ENCODE peak calls at places on chromosomes 12 and 14, in ten cellular contexts. O is AG09309, W is dorsolateral prefrontal cortex, F is fibroblast of lung, G is cardiac muscle cell, Y is fibroblast of pulmonary artery, D is heart left ventricle, P is stomach, R is fibroblast of mammary gland, T is fibroblast of the aortic adventitia. X is an unnamed sample.

GRCh38 chr12:112112423-112113132 is 4.0 kb upstream of the NAA25 start:
- DNase-seq in O (no peak), T (no peak), Y (no peak), G (no peak), D (no peak), R (no peak), W (no peak), P (peak), F (no peak), X (no peak)

GRCh38 chr12:4293942-4294505 is 20.5 kb downstream of the CCND2 start:
- DNase-seq in D (no peak), F (no peak), G (no peak), R (no peak), O (no peak), T (no peak), W (no peak), P (no peak), Y (no peak), X (no peak)

GRCh38 chr12:127300753-127301152 is 966.2 kb upstream of the TMEM132C start:
- DNase-seq in G (no peak), O (no peak), W (no peak), F (no peak), P (no peak), D (no peak), Y (no peak), R (no peak), T (no peak), X (peak)

GRCh38 chr12:71333418-71333817 is 106.2 kb upstream of the LGR5 start:
- DNase-seq in O (no peak), T (no peak), Y (no peak), R (no peak), P (no peak), F (no peak), D (no peak), W (no peak), G (no peak), X (no peak)

GRCh38 chr14:61525293-61526011 is 169.9 kb upstream of the HIF1A start:
- DNase-seq in D (peak), Y (peak), T (peak), R (peak), W (no peak), P (peak), O (peak), G (peak), F (peak), X (no peak)

GRCh38 chr12:63795032-63795687 is 15.5 kb downstream of the RXYLT1 start:
- DNase-seq in F (no peak), O (no peak), Y (no peak), P (no peak), R (no peak), G (no peak), T (no peak), D (no peak), W (no peak), X (no peak)

GRCh38 chr14:89422181-89422951 is 5.3 kb upstream of the FOXN3 start:
- DNase-seq in R (no peak), W (no peak), O (no peak), D (no peak), P (peak), Y (peak), F (no peak), T (peak), G (peak), X (peak)

GRCh38 chr12:6843118-6843902 is 2.6 kb downstream of the GNB3 start:
- DNase-seq in R (no peak), G (no peak), Y (no peak), P (no peak), D (no peak), T (no peak), O (no peak), W (no peak), F (no peak), X (peak)

GRCh38 chr12:122130150-122130549 is 43.9 kb downstream of the IL31 start:
- DNase-seq in T (peak), F (peak), R (peak), P (no peak), G (no peak), Y (no peak), W (no peak), D (peak), O (no peak), X (no peak)

GRCh38 chr12:86914716-86915115 is 658.5 kb upstream of the MGAT4C start:
- DNase-seq in D (no peak), P (no peak), O (no peak), F (peak), Y (peak), G (peak), T (peak), R (peak), W (no peak), X (peak)

GRCh38 chr12:52992699-52993557 is 13.3 kb upstream of the EIF4B start:
- DNase-seq in D (no peak), T (peak), R (peak), W (no peak), P (peak), O (no peak), F (peak), Y (peak), G (peak), X (peak)

GRCh38 chr12:57517187-57517586 is 3.1 kb downstream of the DDIT3 start:
- DNase-seq in Y (peak), T (peak), D (no peak), W (no peak), F (peak), G (peak), R (peak), O (no peak), P (no peak), X (no peak)

GRCh38 chr12:107818984-107819383 is 44.5 kb downstream of the ASCL4 start:
- DNase-seq in P (no peak), W (no peak), R (peak), Y (peak), F (peak), T (peak), G (no peak), O (peak), D (no peak), X (no peak)

GRCh38 chr12:80353254-80353653 is 90.8 kb upstream of the PTPRQ start:
- DNase-seq in O (no peak), R (peak), Y (peak), G (peak), F (peak), P (no peak), T (no peak), W (no peak), D (no peak), X (peak)

GRCh38 chr14:43677581-43677980 is 829.5 kb downstream of the FSCB start:
- DNase-seq in G (no peak), Y (no peak), W (no peak), F (no peak), D (no peak), O (no peak), R (no peak), P (no peak), T (no peak), X (no peak)

GRCh38 chr12:12562016-12562483 is 613 bp downstream of the DUSP16 start:
- DNase-seq in R (no peak), D (peak), O (no peak), F (peak), T (peak), P (no peak), G (peak), Y (peak), W (no peak), X (peak)

GRCh38 chr12:132277374-132277801 is 52.0 kb downstream of the GALNT9 start:
- DNase-seq in G (no peak), R (no peak), P (no peak), F (no peak), O (no peak), Y (no peak), W (no peak), D (peak), T (no peak), X (no peak)

GRCh38 chr12:125738211-125738610 is 673.0 kb downstream of the AACS start:
- DNase-seq in T (no peak), F (no peak), W (no peak), P (no peak), O (no peak), D (no peak), R (no peak), G (no peak), Y (no peak), X (no peak)

GRCh38 chr12:113895176-113895575 is 70.9 kb downstream of the RBM19 start:
- DNase-seq in P (no peak), G (no peak), F (no peak), O (no peak), T (no peak), D (no peak), Y (no peak), W (no peak), R (no peak), X (no peak)

GRCh38 chr14:97185186-97185585 is 388.0 kb downstream of the VRK1 start:
- DNase-seq in R (peak), T (no peak), W (no peak), D (no peak), G (no peak), F (peak), O (no peak), Y (no peak), P (no peak), X (peak)

GRCh38 chr12:50618864-50619609 is 114.3 kb downstream of the DIP2B start:
- DNase-seq in D (no peak), Y (peak), R (peak), P (no peak), T (peak), F (peak), G (peak), O (no peak), W (no peak), X (peak)

GRCh38 chr14:90597961-90598360 is 201.1 kb downstream of the CALM1 start:
- DNase-seq in G (no peak), T (no peak), O (no peak), F (no peak), P (no peak), W (no peak), Y (no peak), D (no peak), R (no peak), X (no peak)

GRCh38 chr14:52951730-52952481 is 1.1 kb upstream of the FERMT2 start:
- DNase-seq in F (peak), G (peak), R (peak), P (peak), O (peak), W (peak), T (peak), Y (peak), D (no peak), X (peak)

GRCh38 chr12:108567974-108568652 is 5.7 kb downstream of the ISCU start:
- DNase-seq in G (no peak), F (peak), T (no peak), O (no peak), R (no peak), Y (no peak), P (no peak), D (no peak), W (no peak), X (no peak)

GRCh38 chr14:104746071-104746545 is 6.8 kb upstream of the SIVA1 start:
- DNase-seq in T (no peak), F (no peak), G (no peak), R (no peak), Y (no peak), W (no peak), O (no peak), D (peak), P (no peak), X (no peak)

GRCh38 chr12:31035944-31036665 is 37.6 kb upstream of the DDX11 start:
- DNase-seq in D (no peak), G (no peak), T (no peak), F (peak), Y (no peak), P (no peak), W (no peak), O (no peak), R (peak), X (no peak)

GRCh38 chr12:64256166-64256800 is 34.2 kb upstream of the KICS2 start:
- DNase-seq in G (peak), F (peak), Y (peak), P (no peak), R (peak), O (peak), T (peak), W (no peak), D (no peak), X (peak)

GRCh38 chr14:61034416-61035100 is 53.5 kb downstream of the SLC38A6 start:
- DNase-seq in T (no peak), F (no peak), D (no peak), R (no peak), P (no peak), G (no peak), Y (no peak), O (no peak), W (no peak), X (no peak)

GRCh38 chr12:130026608-130027176 is 122.9 kb upstream of the TMEM132D start:
- DNase-seq in T (no peak), G (no peak), Y (no peak), D (no peak), O (no peak), W (peak), F (no peak), P (peak), R (peak), X (peak)
- TF ChIP-seq CTCF in T (no peak), G (peak), Y (peak), D (peak), O (peak), W (peak), F (no peak), P (peak), R (peak), X (peak)

GRCh38 chr12:68809190-68810026 is 1.4 kb downstream of the MDM2 start:
- DNase-seq in T (peak), P (no peak), Y (peak), G (no peak), W (no peak), R (no peak), O (no peak), F (peak), D (no peak), X (no peak)
- H3K4me3 ChIP-seq in T (peak), P (peak), Y (peak), G (peak), W (peak), R (peak), O (peak), F (peak), D (peak), X (peak)

DNA sequence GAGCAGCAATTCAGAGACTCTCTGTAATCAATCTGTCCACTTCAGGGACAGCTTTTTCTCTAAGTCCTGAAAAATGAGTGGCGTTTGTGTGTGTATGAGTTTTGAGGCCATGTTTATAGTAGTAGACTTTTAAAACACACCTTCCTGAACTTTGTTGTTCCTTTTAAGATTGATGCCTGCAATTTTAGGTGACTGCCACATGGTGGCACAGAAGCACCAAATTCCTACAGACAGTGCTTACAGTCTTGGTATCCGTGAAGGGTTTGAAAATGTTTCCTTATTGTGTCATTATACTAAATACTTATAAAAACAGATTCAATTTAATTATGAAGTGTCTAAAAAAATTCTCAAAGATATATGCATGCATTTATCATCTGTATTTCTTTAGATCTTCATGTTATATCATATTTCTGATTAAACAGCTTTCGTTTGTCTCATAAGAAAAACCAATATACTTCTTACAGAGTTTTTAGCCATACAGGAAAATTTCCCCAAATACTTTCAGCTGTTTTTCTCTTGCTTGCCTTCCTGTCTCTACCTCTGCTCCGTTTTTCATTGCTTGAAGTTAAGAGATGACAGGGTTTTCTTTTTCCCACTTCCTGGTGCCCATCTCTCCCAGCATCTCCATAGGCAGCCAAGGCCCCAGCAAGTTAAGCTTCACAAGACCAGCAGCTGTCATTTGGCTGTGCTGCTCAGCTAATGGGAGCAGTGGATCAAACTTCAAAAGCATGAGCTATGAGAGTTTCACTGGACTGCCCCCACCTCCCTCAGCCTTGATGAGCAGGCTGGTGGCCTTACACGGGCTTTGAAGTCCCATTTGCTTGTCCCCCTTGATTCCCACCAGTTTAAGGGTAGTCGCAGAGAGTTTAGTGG is 259.6 kb downstream of the AKAP6 start:
- DNase-seq in D (no peak), R (peak), Y (peak), O (no peak), T (peak), G (peak), F (peak), P (no peak), W (no peak), X (no peak)
- TF ChIP-seq CTCF in D (peak), R (peak), Y (peak), O (peak), T (peak), G (peak), F (peak), P (peak), W (peak), X (peak)

GRCh38 chr14:95505030-95505589 is 11.3 kb downstream of the SYNE3 start:
- DNase-seq in F (no peak), D (no peak), R (no peak), Y (no peak), G (no peak), P (no peak), W (no peak), T (no peak), O (no peak), X (no peak)
- H3K4me3 ChIP-seq in F (no peak), D (no peak), R (no peak), Y (no peak), G (no peak), P (no peak), W (no peak), T (no peak), O (no peak), X (no peak)

GRCh38 chr12:124681779-124682391 is 114.5 kb upstream of the NCOR2 start:
- DNase-seq in P (no peak), G (peak), W (no peak), D (no peak), F (peak), R (peak), T (peak), O (no peak), Y (peak), X (peak)
- TF ChIP-seq CTCF in P (no peak), G (no peak), W (no peak), D (no peak), F (no peak), R (no peak), T (no peak), O (no peak), Y (no peak), X (no peak)

GRCh38 chr14:100825691-100826331 is at the start of gene MEG3:
- DNase-seq in O (peak), D (peak), P (no peak), W (peak), G (peak), Y (peak), T (peak), R (peak), F (peak), X (no peak)
- H3K4me3 ChIP-seq in O (peak), D (peak), P (peak), W (peak), G (no peak), Y (peak), T (peak), R (peak), F (peak), X (no peak)

GRCh38 chr14:36281309-36281708 is 39.1 kb downstream of the MBIP start:
- DNase-seq in P (no peak), G (peak), F (no peak), W (no peak), D (no peak), T (no peak), R (peak), Y (peak), O (no peak), X (no peak)
- TF ChIP-seq CTCF in P (no peak), G (no peak), F (no peak), W (no peak), D (no peak), T (no peak), R (no peak), Y (no peak), O (no peak), X (no peak)

GRCh38 chr12:109877504-109878246 is 2.7 kb downstream of the GLTP start:
- DNase-seq in O (no peak), D (no peak), F (no peak), G (no peak), P (no peak), W (peak), Y (no peak), R (no peak), T (no peak), X (no peak)

GRCh38 chr12:109876406-109876805 is 3.9 kb downstream of the GLTP start:
- DNase-seq in R (no peak), W (no peak), T (no peak), F (no peak), Y (no peak), O (no peak), G (no peak), D (no peak), P (no peak), X (no peak)

GRCh38 chr12:109879332-109880048 is 851 bp downstream of the GLTP start:
- DNase-seq in R (peak), Y (peak), F (no peak), T (peak), D (no peak), W (no peak), G (peak), P (no peak), O (no peak), X (no peak)

GRCh38 chr12:109878749-109879148 is 1.6 kb downstream of the GLTP start:
- DNase-seq in T (no peak), Y (no peak), W (no peak), G (no peak), F (no peak), O (no peak), P (no peak), R (no peak), D (no peak), X (no peak)

GRCh38 chr12:109878247-109878625 is 2.1 kb downstream of the GLTP start:
- DNase-seq in G (no peak), F (no peak), P (no peak), D (no peak), O (no peak), W (no peak), Y (no peak), T (no peak), R (no peak), X (no peak)
- H3K4me3 ChIP-seq in G (no peak), F (no peak), P (no peak), D (no peak), O (no peak), W (peak), Y (no peak), T (no peak), R (no peak), X (no peak)

DNA sequence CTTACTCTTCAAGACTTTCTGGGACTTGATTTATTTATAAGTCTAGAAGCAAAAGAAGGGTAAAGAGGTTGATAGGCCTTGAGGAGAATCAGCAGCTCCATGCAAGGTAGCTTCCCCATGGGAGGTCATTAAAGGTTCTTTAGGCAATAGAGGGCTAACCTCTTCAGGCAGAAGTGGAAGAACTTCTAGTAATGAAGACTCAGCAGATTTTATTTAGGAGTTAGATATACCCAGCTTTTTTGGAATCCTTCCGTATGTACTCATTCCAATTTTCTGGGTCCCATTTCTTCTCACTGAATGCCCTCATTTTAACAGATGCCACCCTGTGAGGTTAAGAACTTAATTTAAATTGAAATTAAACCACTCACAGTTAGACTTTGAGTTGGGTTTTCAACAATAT is 565.6 kb downstream of the LRFN5 start:
- DNase-seq in R (no peak), P (no peak), T (no peak), G (no peak), O (no peak), F (no peak), W (no peak), Y (no peak), D (no peak), X (no peak)
- TF ChIP-seq CTCF in R (no peak), P (no peak), T (no peak), G (no peak), O (no peak), F (no peak), W (no peak), Y (no peak), D (no peak), X (no peak)

DNA sequence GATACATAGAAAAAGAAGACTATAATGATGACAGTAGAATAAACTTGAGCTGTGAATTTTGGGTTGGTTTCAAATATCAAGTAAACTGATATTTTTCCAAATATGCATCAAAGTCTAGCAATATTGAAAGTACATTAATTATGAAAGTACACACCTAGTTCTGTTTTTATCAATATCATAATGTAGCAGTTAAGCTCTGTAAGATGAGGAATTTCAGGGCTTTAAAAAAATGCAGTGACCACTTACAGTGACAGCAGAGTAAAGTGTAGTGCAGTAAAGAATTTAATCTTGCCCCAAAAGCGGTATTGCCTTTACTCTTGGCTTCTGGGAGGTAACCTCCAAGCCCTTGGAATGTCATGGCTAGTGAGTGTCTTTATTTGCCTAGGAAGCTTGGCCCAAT is 102.9 kb upstream of the ABCD2 start:
- DNase-seq in W (no peak), F (no peak), O (no peak), G (no peak), P (no peak), R (no peak), Y (no peak), T (no peak), D (no peak), X (no peak)
- H3K4me3 ChIP-seq in W (no peak), F (no peak), O (no peak), G (no peak), P (no peak), R (no peak), Y (no peak), T (no peak), D (no peak), X (no peak)

X was measured in Caco-2.